ENCODE peak calls at places on chromosomes 3 and 15, in seven cellular contexts. S, O, A, D, H, F and Q are unnamed samples.

GRCh38 chr3:16140116-16140893 is 34.2 kb upstream of the GALNT15 start:
- DNase-seq in O (peak), D (peak), A (no peak), S (peak), H (no peak), F (no peak), Q (peak)

GRCh38 chr3:43106293-43106628 is 382 bp upstream of the POMGNT2 start:
- DNase-seq in A (no peak), O (no peak), F (peak), D (no peak), H (no peak), S (no peak), Q (no peak)

GRCh38 chr3:16203671-16204629 is 29.5 kb downstream of the GALNT15 start:
- DNase-seq in A (peak), S (no peak), F (no peak), D (no peak), O (no peak), H (no peak), Q (no peak)

GRCh38 chr15:100781061-100781960 is 98.3 kb upstream of the ALDH1A3 start:
- DNase-seq in F (no peak), O (no peak), D (no peak), A (peak), S (no peak), H (no peak), Q (no peak)

GRCh38 chr3:114078126-114078525 is 21.6 kb downstream of the QTRT2 start:
- DNase-seq in H (no peak), F (no peak), S (peak), D (no peak), A (no peak), O (no peak), Q (no peak)

GRCh38 chr15:39774688-39775267 is 7.9 kb downstream of the FSIP1 start:
- DNase-seq in O (no peak), A (no peak), F (peak), D (no peak), H (no peak), S (no peak), Q (no peak)

GRCh38 chr3:86984271-86984670 is 6.7 kb downstream of the VGLL3 start:
- DNase-seq in S (no peak), F (no peak), H (no peak), A (no peak), D (no peak), O (no peak), Q (no peak)

GRCh38 chr3:66473637-66474036 is 27.2 kb downstream of the LRIG1 start:
- DNase-seq in O (no peak), D (no peak), S (no peak), H (no peak), F (no peak), A (no peak), Q (no peak)

GRCh38 chr3:156728267-156728985 is 54.0 kb downstream of the TIPARP start:
- DNase-seq in A (no peak), D (no peak), H (no peak), F (no peak), O (no peak), S (no peak), Q (no peak)

GRCh38 chr3:87069021-87069420 is 78.1 kb upstream of the VGLL3 start:
- DNase-seq in A (no peak), S (no peak), F (no peak), O (no peak), D (no peak), H (no peak), Q (no peak)

GRCh38 chr3:111669926-111670630 is 74.9 kb upstream of the ZBED2 start:
- DNase-seq in O (no peak), D (no peak), H (no peak), S (no peak), F (no peak), A (no peak), Q (no peak)

GRCh38 chr3:103786296-103786695 is 1351.5 kb downstream of the ZPLD1 start:
- DNase-seq in D (no peak), A (peak), O (peak), F (no peak), S (no peak), H (no peak), Q (no peak)

GRCh38 chr3:103791786-103792515 is 1357.1 kb downstream of the ZPLD1 start:
- DNase-seq in H (no peak), F (no peak), O (no peak), A (no peak), S (no peak), D (no peak), Q (no peak)

GRCh38 chr3:103787879-103788278 is 1353.1 kb downstream of the ZPLD1 start:
- DNase-seq in D (no peak), F (no peak), H (no peak), O (no peak), A (no peak), S (no peak), Q (no peak)

GRCh38 chr3:103785537-103785936 is 1350.7 kb downstream of the ZPLD1 start:
- DNase-seq in A (no peak), H (no peak), F (no peak), S (no peak), D (no peak), O (no peak), Q (no peak)

GRCh38 chr3:103787164-103787871 is 1352.5 kb downstream of the ZPLD1 start:
- DNase-seq in D (no peak), S (no peak), O (no peak), H (no peak), A (no peak), F (no peak), Q (no peak)
- H3K27ac ChIP-seq in D (no peak), S (no peak), O (peak), H (no peak), A (no peak), F (no peak), Q (no peak)

GRCh38 chr3:108088697-108089096 is 2.1 kb downstream of the CD47 start:
- DNase-seq in D (peak), S (no peak), O (no peak), A (no peak), H (no peak), F (no peak), Q (no peak)
- H3K27ac ChIP-seq in D (no peak), S (no peak), O (no peak), A (no peak), H (peak), F (no peak), Q (no peak)

GRCh38 chr3:89682556-89682955 is 575.1 kb downstream of the EPHA3 start:
- DNase-seq in O (no peak), H (no peak), D (no peak), F (no peak), S (no peak), A (no peak), Q (no peak)

DNA sequence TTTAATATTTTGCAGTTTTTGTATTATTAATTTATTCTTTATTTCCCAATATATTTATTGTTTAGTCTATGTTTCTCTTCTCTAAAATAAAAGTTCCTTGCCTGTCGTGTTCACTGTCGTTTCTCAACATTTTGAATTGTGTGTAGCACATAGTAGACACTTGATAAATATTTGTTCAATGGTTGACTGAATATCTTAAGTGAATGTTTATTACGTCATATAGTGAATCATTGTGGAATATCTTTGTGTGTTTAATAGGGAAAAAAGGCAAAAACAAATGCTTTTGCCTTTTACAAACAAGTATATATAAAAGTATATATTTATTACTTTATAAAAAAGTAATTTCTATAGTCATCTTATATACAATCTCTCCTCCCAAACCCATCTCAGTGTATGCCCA is 572.3 kb downstream of the EPHA3 start:
- DNase-seq in F (no peak), D (no peak), S (no peak), H (no peak), A (no peak), O (no peak), Q (no peak)
- H3K27ac ChIP-seq in F (no peak), D (no peak), S (no peak), H (no peak), A (no peak), O (no peak), Q (no peak)

GRCh38 chr15:66505818-66506217 is 692 bp downstream of the ZWILCH start:
- DNase-seq in S (no peak), H (no peak), O (no peak), D (no peak), F (no peak), A (no peak), Q (no peak)
- H3K27ac ChIP-seq in S (no peak), H (peak), O (peak), D (peak), F (no peak), A (no peak), Q (peak)

GRCh38 chr3:181561130-181561529 is 150.6 kb upstream of the SOX2 start:
- DNase-seq in O (no peak), F (no peak), S (no peak), A (no peak), H (no peak), D (no peak), Q (no peak)
- H3K27ac ChIP-seq in O (no peak), F (no peak), S (no peak), A (no peak), H (no peak), D (no peak), Q (no peak)

GRCh38 chr3:25903371-25903770 is 113.5 kb downstream of the OXSM start:
- DNase-seq in A (no peak), S (no peak), H (no peak), O (no peak), D (no peak), F (peak), Q (no peak)

GRCh38 chr3:25904248-25904647 is 114.4 kb downstream of the OXSM start:
- DNase-seq in A (peak), S (no peak), F (peak), D (no peak), H (no peak), O (no peak), Q (no peak)

GRCh38 chr3:25902586-25902985 is 112.7 kb downstream of the OXSM start:
- DNase-seq in D (no peak), F (no peak), S (no peak), H (no peak), A (no peak), O (no peak), Q (no peak)

GRCh38 chr3:25907081-25907480 is 117.2 kb downstream of the OXSM start:
- DNase-seq in D (no peak), A (no peak), S (no peak), O (no peak), H (no peak), F (no peak), Q (no peak)

GRCh38 chr3:25906132-25906906 is 116.4 kb downstream of the OXSM start:
- DNase-seq in F (no peak), D (no peak), A (no peak), O (no peak), S (no peak), H (no peak), Q (no peak)
- H3K27ac ChIP-seq in F (no peak), D (no peak), A (no peak), O (no peak), S (no peak), H (no peak), Q (no peak)

DNA sequence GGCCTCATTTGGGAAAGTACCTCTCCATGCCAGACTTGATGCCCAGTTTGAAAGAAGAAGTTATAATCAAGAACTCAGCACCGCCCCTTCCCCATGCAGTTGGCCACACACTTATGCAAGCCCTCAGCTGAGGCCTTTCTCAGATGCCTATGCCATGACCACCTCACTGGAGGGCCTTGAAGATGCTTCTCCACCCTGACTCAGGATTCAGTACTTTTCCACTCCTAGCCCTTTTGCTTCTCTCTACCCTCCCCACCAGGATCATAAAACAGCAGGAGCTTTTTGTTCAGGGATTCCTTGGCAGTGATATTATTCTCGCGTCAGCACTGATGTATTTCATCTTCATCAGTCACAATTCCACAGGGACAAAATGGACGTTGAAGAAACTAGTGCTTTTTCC is 313.5 kb downstream of the PYDC2 start:
- DNase-seq in D (peak), O (no peak), F (no peak), A (no peak), S (no peak), H (no peak), Q (no peak)
- H3K27ac ChIP-seq in D (peak), O (no peak), F (no peak), A (no peak), S (no peak), H (no peak), Q (no peak)

GRCh38 chr15:44718180-44718926 is 7.0 kb downstream of the B2M start:
- DNase-seq in S (no peak), H (no peak), F (no peak), O (no peak), A (no peak), D (no peak), Q (no peak)
- H3K27ac ChIP-seq in S (no peak), H (peak), F (no peak), O (no peak), A (no peak), D (no peak), Q (no peak)

DNA sequence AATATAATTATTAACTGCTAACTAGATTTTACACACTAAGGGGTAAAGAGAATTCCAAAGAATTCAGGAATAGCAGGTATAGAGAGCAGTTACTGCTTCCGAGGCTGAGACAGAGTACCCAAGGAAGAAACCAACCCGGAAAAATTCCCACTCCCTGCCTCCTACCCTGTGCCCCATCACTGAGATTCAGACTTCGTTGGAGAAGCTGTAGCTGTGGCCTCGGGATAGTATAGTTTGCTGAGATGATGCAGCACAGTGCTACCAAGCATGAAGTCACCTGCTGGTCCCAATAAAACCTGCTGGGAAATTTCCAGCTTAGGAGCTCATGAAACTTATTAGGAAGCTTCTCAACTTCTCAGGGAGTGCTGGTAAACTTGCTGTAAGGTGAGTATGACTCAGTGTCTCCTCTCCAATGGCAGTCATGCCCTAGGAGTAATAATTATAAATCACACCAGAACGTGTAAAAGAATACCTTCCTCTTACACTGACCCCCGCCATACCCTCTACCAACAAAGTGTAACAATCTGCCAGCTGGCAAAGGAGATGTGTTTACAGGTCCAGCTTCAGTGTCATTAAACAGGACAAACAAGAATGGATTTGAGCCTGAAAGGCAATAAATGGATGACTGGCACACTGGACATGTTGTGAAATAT is 215.1 kb upstream of the ROBO2 start:
- DNase-seq in F (no peak), A (no peak), S (no peak), H (no peak), D (no peak), O (no peak), Q (no peak)
- H3K27ac ChIP-seq in F (no peak), A (no peak), S (no peak), H (no peak), D (no peak), O (no peak), Q (no peak)